ENCODE peak calls at places on chromosomes 3 and 15, in six cellular contexts. V is NCI-H774, E is lung, L is EH, R is GM19239, Y is glutamatergic neuron. H is an unnamed sample.

GRCh38 chr15:47184405-47185221 is 532.7 kb upstream of the SEMA6D start:
- DNase-seq in V (peak), E (no peak), L (peak), R (no peak), Y (peak), H (peak)

GRCh38 chr3:144104146-144104545 is 132.5 kb downstream of the DIPK2A start:
- DNase-seq in V (peak), E (no peak), L (no peak), R (no peak), Y (no peak), H (no peak)

GRCh38 chr3:141913150-141913811 is 36.8 kb downstream of the ATP1B3 start:
- DNase-seq in V (no peak), E (peak), L (peak), R (no peak), Y (peak), H (no peak)

GRCh38 chr15:100111103-100112060 is 230.4 kb downstream of the ADAMTS17 start:
- DNase-seq in V (no peak), E (no peak), L (peak), R (no peak), Y (no peak), H (peak)

GRCh38 chr3:138675393-138675792 is 66.8 kb downstream of the FAIM start:
- DNase-seq in V (no peak), E (no peak), L (peak), R (no peak), Y (no peak), H (no peak)

GRCh38 chr15:84725001-84725491 is 9.1 kb upstream of the SEC11A start:
- DNase-seq in V (no peak), E (no peak), L (peak), R (peak), Y (no peak), H (no peak)

GRCh38 chr3:11155341-11156025 is 1.2 kb downstream of the HRH1 start:
- DNase-seq in V (no peak), E (peak), L (peak), R (peak), Y (peak), H (peak)

GRCh38 chr3:70273492-70273891 is 38.9 kb downstream of the MDFIC2 start:
- DNase-seq in V (no peak), E (no peak), L (no peak), R (no peak), Y (no peak), H (no peak)

GRCh38 chr3:76859596-76859995 is 180.3 kb upstream of the ROBO2 start:
- DNase-seq in V (no peak), E (no peak), L (no peak), R (no peak), Y (no peak), H (no peak)

GRCh38 chr3:47469616-47470015 is 6.1 kb downstream of the SCAP start:
- DNase-seq in V (no peak), E (no peak), L (peak), R (no peak), Y (no peak), H (no peak)

GRCh38 chr3:11539677-11540076 is 104.0 kb downstream of the VGLL4 start:
- DNase-seq in V (peak), E (no peak), L (no peak), R (no peak), Y (no peak), H (peak)

GRCh38 chr3:38397320-38397719 is 50.7 kb downstream of the XYLB start:
- DNase-seq in V (no peak), E (peak), L (peak), R (no peak), Y (no peak), H (no peak)

GRCh38 chr3:8822141-8822540 is 52.7 kb upstream of the OXTR start:
- DNase-seq in V (no peak), E (no peak), L (peak), R (no peak), Y (no peak), H (no peak)

GRCh38 chr15:62783303-62783957 is 259.1 kb upstream of the TPM1 start:
- DNase-seq in V (no peak), E (no peak), L (peak), R (no peak), Y (no peak), H (no peak)

GRCh38 chr15:66985653-66986052 is 79.7 kb upstream of the SMAD3 start:
- DNase-seq in V (no peak), E (no peak), L (no peak), R (no peak), Y (no peak), H (no peak)

GRCh38 chr3:122536634-122537033 is 21.9 kb upstream of the KPNA1 start:
- DNase-seq in V (no peak), E (no peak), L (no peak), R (no peak), Y (no peak), H (no peak)

GRCh38 chr3:170524072-170524471 is 61.8 kb downstream of the SLC7A14 start:
- DNase-seq in V (no peak), E (no peak), L (no peak), R (no peak), Y (no peak), H (peak)

GRCh38 chr3:112629425-112629824 is 11.5 kb downstream of the CCDC80 start:
- DNase-seq in V (no peak), E (peak), L (peak), R (no peak), Y (no peak), H (no peak)

GRCh38 chr3:57673158-57673557 is 19.7 kb downstream of the DENND6A start:
- DNase-seq in V (no peak), E (no peak), L (no peak), R (no peak), Y (no peak), H (no peak)

GRCh38 chr3:49358217-49358883 is at the start of gene GPX1:
- DNase-seq in V (peak), E (peak), L (peak), R (peak), Y (peak), H (peak)

GRCh38 chr3:14570089-14570488 is 29.9 kb upstream of the GRIP2 start:
- DNase-seq in V (no peak), E (no peak), L (no peak), R (no peak), Y (no peak), H (no peak)

GRCh38 chr3:46386206-46386605 is 15.5 kb downstream of the CCR5 start:
- DNase-seq in V (no peak), E (no peak), L (peak), R (no peak), Y (no peak), H (no peak)

GRCh38 chr3:41569632-41570338 is 370.5 kb downstream of the CTNNB1 start:
- DNase-seq in V (no peak), E (no peak), L (no peak), R (no peak), Y (no peak), H (no peak)

GRCh38 chr3:194032828-194033435 is 103.0 kb upstream of the HES1 start:
- DNase-seq in V (no peak), E (no peak), L (no peak), R (no peak), Y (no peak), H (no peak)

GRCh38 chr15:82530606-82531379 is 9.5 kb downstream of the RPS17 start:
- DNase-seq in V (no peak), E (peak), L (peak), R (peak), Y (peak), H (no peak)

GRCh38 chr3:140529096-140529495 is 148.8 kb upstream of the TRIM42 start:
- DNase-seq in V (no peak), E (no peak), L (peak), R (no peak), Y (no peak), H (no peak)

GRCh38 chr15:35986072-35986666 is 440.2 kb upstream of the DPH6 start:
- DNase-seq in V (no peak), E (no peak), L (no peak), R (no peak), Y (no peak), H (no peak)

GRCh38 chr15:60682115-60682514 is 203.2 kb upstream of the ICE2 start:
- DNase-seq in V (no peak), E (no peak), L (peak), R (peak), Y (no peak), H (no peak)

H was measured in DMS153.